ENCODE peak calls at places on chromosomes 2 and 18, in five cellular contexts. E, B, W, J and Q are unnamed samples.

GRCh38 chr18:29883114-29883513 is 1159.4 kb downstream of the DSC3 start:
- DNase-seq in J (no peak), W (no peak), B (no peak), E (no peak), Q (no peak)

GRCh38 chr2:226707500-226707899 is 92.1 kb downstream of the IRS1 start:
- DNase-seq in E (no peak), B (no peak), W (no peak), J (no peak), Q (no peak)

GRCh38 chr2:99789851-99790250 is 300.0 kb upstream of the REV1 start:
- DNase-seq in J (no peak), W (no peak), B (no peak), E (no peak), Q (no peak)

GRCh38 chr2:230130668-230131364 is 62.1 kb upstream of the SLC16A14 start:
- DNase-seq in W (no peak), E (peak), B (no peak), J (no peak), Q (no peak)

GRCh38 chr18:22563098-22563707 is 145.5 kb upstream of the CTAGE1 start:
- DNase-seq in B (peak), J (no peak), E (peak), W (no peak), Q (no peak)

GRCh38 chr18:48238636-48239035 is 170.5 kb downstream of the ZBTB7C start:
- DNase-seq in E (no peak), J (no peak), B (no peak), W (no peak), Q (no peak)

GRCh38 chr2:101820519-101820918 is 123.0 kb downstream of the MAP4K4 start:
- DNase-seq in E (peak), B (no peak), J (no peak), W (no peak), Q (no peak)

GRCh38 chr2:2324565-2325101 is 6.4 kb downstream of the MYT1L start:
- DNase-seq in B (peak), J (peak), W (no peak), E (no peak), Q (no peak)

GRCh38 chr2:8729939-8730338 is 48.1 kb downstream of the ID2 start:
- DNase-seq in B (no peak), W (no peak), J (no peak), E (peak), Q (no peak)

GRCh38 chr18:52903858-52904257 is 563.9 kb downstream of the DCC start:
- DNase-seq in E (no peak), J (no peak), W (no peak), B (peak), Q (peak)

GRCh38 chr18:7592305-7593071 is 25.4 kb downstream of the PTPRM start:
- DNase-seq in W (no peak), J (no peak), B (peak), E (no peak), Q (no peak)

GRCh38 chr2:211161236-211161635 is 604.8 kb downstream of the CPS1 start:
- DNase-seq in W (no peak), B (no peak), J (no peak), E (no peak), Q (no peak)